ENCODE peak calls at places on chromosome 9, in five cellular contexts. F, T, X, C and B are unnamed samples.

GRCh38 chr9:77802512-77803293 is 154.6 kb upstream of the GNA14 start:
- DNase-seq in F (no peak), T (no peak), X (no peak), C (no peak), B (no peak)

GRCh38 chr9:76718166-76718565 is 46.1 kb upstream of the PCA3 start:
- DNase-seq in F (no peak), T (no peak), X (no peak), C (no peak), B (no peak)

GRCh38 chr9:16039988-16040761 is 487.3 kb downstream of the CCDC171 start:
- DNase-seq in F (no peak), T (no peak), X (no peak), C (no peak), B (no peak)

GRCh38 chr9:97900738-97901565 is 21.3 kb downstream of the TRMO start:
- DNase-seq in F (no peak), T (peak), X (no peak), C (no peak), B (no peak)

GRCh38 chr9:93492327-93492726 is 38.9 kb upstream of the FAM120AOS start:
- DNase-seq in F (no peak), T (peak), X (no peak), C (no peak), B (no peak)

GRCh38 chr9:70285246-70285645 is 26.5 kb downstream of the SMC5 start:
- DNase-seq in F (no peak), T (no peak), X (no peak), C (no peak), B (no peak)

GRCh38 chr9:122816163-122816867 is 12.1 kb downstream of the PDCL start:
- DNase-seq in F (no peak), T (no peak), X (peak), C (no peak), B (no peak)

GRCh38 chr9:93301911-93302525 is 118.1 kb downstream of the WNK2 start:
- DNase-seq in F (no peak), T (no peak), X (no peak), C (no peak), B (no peak)

GRCh38 chr9:114278881-114279570 is 43.9 kb upstream of the ORM1 start:
- DNase-seq in F (no peak), T (no peak), X (no peak), C (no peak), B (no peak)

GRCh38 chr9:105877719-105878118 is 183.4 kb downstream of the TMEM38B start:
- DNase-seq in F (no peak), T (no peak), X (no peak), C (no peak), B (no peak)

GRCh38 chr9:36991516-36992134 is 42.4 kb downstream of the PAX5 start:
- DNase-seq in F (no peak), T (peak), X (no peak), C (peak), B (peak)